ENCODE peak calls at places on chromosome 12, in seven cellular contexts. I is body of pancreas, T is Panc1, O is fibroblast of lung, Q is tibial nerve, C is fibroblast of the aortic adventitia, U is glutamatergic neuron. D is an unnamed sample.

GRCh38 chr12:52320784-52321400 is at the start of gene KRT83:
- DNase-seq in I (no peak), T (no peak), O (no peak), Q (no peak), C (no peak), U (no peak), D (no peak)

GRCh38 chr12:26100966-26101744 is 23.7 kb downstream of the BHLHE41 start:
- DNase-seq in I (peak), T (no peak), O (no peak), Q (no peak), C (no peak), U (no peak), D (no peak)

GRCh38 chr12:94198872-94199271 is 50.5 kb downstream of the PLXNC1 start:
- DNase-seq in I (no peak), T (no peak), O (no peak), Q (no peak), C (no peak), U (no peak), D (no peak)

GRCh38 chr12:24814379-24815086 is 134.4 kb downstream of the BCAT1 start:
- DNase-seq in I (no peak), T (no peak), O (no peak), Q (no peak), C (no peak), U (no peak), D (no peak)

GRCh38 chr12:40921563-40922163 is 229.4 kb downstream of the CNTN1 start:
- DNase-seq in I (no peak), T (no peak), O (peak), Q (no peak), C (peak), U (no peak), D (no peak)

GRCh38 chr12:27595231-27595642 is 71.2 kb downstream of the PPFIBP1 start:
- DNase-seq in I (peak), T (no peak), O (peak), Q (peak), C (peak), U (no peak), D (peak)

GRCh38 chr12:33588082-33588712 is 148.6 kb upstream of the SYT10 start:
- DNase-seq in I (peak), T (no peak), O (no peak), Q (no peak), C (peak), U (no peak), D (no peak)

GRCh38 chr12:10136637-10137205 is 6.7 kb upstream of the CLEC7A start:
- DNase-seq in I (no peak), T (no peak), O (no peak), Q (no peak), C (no peak), U (no peak), D (no peak)

GRCh38 chr12:80086025-80086424 is 13.3 kb upstream of the OTOGL start:
- DNase-seq in I (no peak), T (no peak), O (no peak), Q (no peak), C (no peak), U (no peak), D (no peak)

GRCh38 chr12:47190271-47190750 is 110.6 kb upstream of the AMIGO2 start:
- DNase-seq in I (no peak), T (no peak), O (no peak), Q (no peak), C (peak), U (no peak), D (no peak)

DNA sequence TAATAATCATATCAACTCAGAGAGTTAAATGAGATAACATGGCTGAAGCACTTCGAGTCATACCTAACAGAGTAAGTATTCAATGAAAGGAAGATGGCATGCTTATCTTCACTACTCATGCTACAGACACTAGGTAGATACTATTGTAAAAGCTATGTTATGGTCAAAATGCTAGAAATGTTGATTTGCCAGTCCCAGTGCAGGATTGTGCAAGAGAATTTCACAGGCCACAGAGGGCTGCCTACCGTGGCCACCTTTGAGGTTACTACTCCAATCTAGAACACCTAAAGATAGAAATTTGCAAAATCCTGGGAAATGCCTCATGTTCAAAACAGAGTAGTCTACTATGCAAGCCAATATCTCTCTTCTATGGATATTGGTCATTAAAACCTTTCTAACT is 75.3 kb upstream of the PLEKHG7 start:
- DNase-seq in I (no peak), T (no peak), O (no peak), Q (no peak), C (no peak), U (no peak), D (no peak)
- TF ChIP-seq CTCF in I (no peak), T (no peak), O (no peak), Q (no peak), C (no peak), U (no peak), D (no peak)

GRCh38 chr12:3285570-3285969 is 205.4 kb upstream of the PRMT8 start:
- DNase-seq in I (no peak), T (no peak), O (no peak), Q (no peak), C (no peak), U (no peak), D (no peak)
- TF ChIP-seq CTCF in I (no peak), T (no peak), O (no peak), Q (no peak), C (no peak), U (no peak), D (no peak)

GRCh38 chr12:16939871-16940306 is 333.9 kb upstream of the LMO3 start:
- DNase-seq in I (peak), T (peak), O (peak), Q (no peak), C (peak), U (peak), D (peak)
- TF ChIP-seq CTCF in I (peak), T (peak), O (peak), Q (no peak), C (peak), U (peak), D (peak)

GRCh38 chr12:68001486-68002466 is 12.5 kb downstream of the IFNG-AS1 start:
- DNase-seq in I (no peak), T (no peak), O (peak), Q (no peak), C (peak), U (no peak), D (no peak)
- TF ChIP-seq CTCF in I (peak), T (peak), O (peak), Q (no peak), C (peak), U (peak), D (peak)

DNA sequence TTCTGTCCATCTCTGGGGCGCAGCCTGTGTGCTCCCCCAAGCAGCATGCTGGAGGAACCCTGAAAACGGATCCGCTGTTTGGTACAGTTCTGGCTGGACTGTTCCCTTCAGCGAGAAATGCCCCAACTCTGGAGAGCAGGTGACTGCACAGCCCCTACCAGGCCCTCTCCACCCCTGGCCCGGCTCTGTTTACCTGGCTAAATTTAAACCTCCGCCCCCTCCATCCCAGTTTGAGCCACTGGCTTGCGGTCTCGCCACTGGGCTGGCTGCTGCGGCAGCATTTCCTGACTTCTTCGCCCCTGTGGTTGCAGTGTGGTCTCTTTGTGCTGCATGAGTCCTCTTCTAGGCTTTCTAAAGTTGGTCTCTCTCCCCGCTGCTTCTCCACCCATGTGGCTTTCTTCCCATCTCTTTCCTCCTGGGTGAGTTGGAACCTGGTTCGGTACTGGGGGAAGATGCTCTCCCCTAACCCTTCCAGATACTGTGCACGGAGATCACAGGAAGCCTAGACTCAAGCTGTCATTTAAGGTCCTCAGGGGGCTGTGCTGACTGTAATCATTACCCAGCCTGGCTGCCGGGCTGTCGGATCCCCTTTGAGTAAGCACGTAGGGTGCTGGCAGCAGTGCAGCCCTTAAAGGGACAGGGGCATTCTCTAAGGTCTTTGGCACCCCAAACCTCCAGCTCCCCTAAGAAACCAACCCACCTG is 60.6 kb downstream of the FBXL14 start:
- DNase-seq in I (no peak), T (no peak), O (no peak), Q (no peak), C (peak), U (peak), D (no peak)
- TF ChIP-seq CTCF in I (no peak), T (no peak), O (no peak), Q (no peak), C (no peak), U (no peak), D (no peak)